ENCODE peak calls at places on chromosome 7, in four cellular contexts. One of them, this sample, is unnamed.

GRCh38 chr7:73701357-73701995 is 18.0 kb downstream of the STX1A start:
- DNase-seq in NCI-H1048: no peak
- DNase-seq in CD8-positive, alpha-beta T cell: no peak
- DNase-seq in pons: no peak
- DNase-seq in this sample: no peak

GRCh38 chr7:87058739-87059524 is 522 bp downstream of the ELAPOR2 start:
- DNase-seq in NCI-H1048: no peak
- DNase-seq in CD8-positive, alpha-beta T cell: no peak
- DNase-seq in pons: peak; percentile 45
- DNase-seq in this sample: no peak

GRCh38 chr7:157683251-157684156 is 346.7 kb downstream of the DNAJB6 start:
- DNase-seq in NCI-H1048: no peak
- DNase-seq in CD8-positive, alpha-beta T cell: no peak
- DNase-seq in pons: no peak
- DNase-seq in this sample: no peak

GRCh38 chr7:107833619-107834230 is 30.7 kb upstream of the SLC26A3 start:
- DNase-seq in NCI-H1048: no peak
- DNase-seq in CD8-positive, alpha-beta T cell: no peak
- DNase-seq in pons: no peak
- DNase-seq in this sample: no peak

GRCh38 chr7:41873781-41874180 is 170.9 kb upstream of the INHBA start:
- DNase-seq in NCI-H1048: no peak
- DNase-seq in CD8-positive, alpha-beta T cell: no peak
- DNase-seq in pons: no peak
- DNase-seq in this sample: no peak

GRCh38 chr7:11847336-11847735 is 15.3 kb upstream of the THSD7A start:
- DNase-seq in NCI-H1048: no peak
- DNase-seq in CD8-positive, alpha-beta T cell: no peak
- DNase-seq in pons: no peak
- DNase-seq in this sample: no peak

GRCh38 chr7:48244902-48245301 is 73.6 kb downstream of the ABCA13 start:
- DNase-seq in NCI-H1048: no peak
- DNase-seq in CD8-positive, alpha-beta T cell: no peak
- DNase-seq in pons: peak; percentile 78
- DNase-seq in this sample: no peak

GRCh38 chr7:148303295-148304013 is 287.1 kb upstream of the C7orf33 start:
- DNase-seq in NCI-H1048: no peak
- DNase-seq in CD8-positive, alpha-beta T cell: no peak
- DNase-seq in pons: peak; percentile 53
- DNase-seq in this sample: no peak

GRCh38 chr7:28408105-28408973 is 4.0 kb upstream of the CREB5 start:
- DNase-seq in NCI-H1048: no peak
- DNase-seq in CD8-positive, alpha-beta T cell: no peak
- DNase-seq in pons: no peak
- DNase-seq in this sample: no peak

GRCh38 chr7:100895956-100896742 is 461 bp upstream of the ACHE start:
- DNase-seq in NCI-H1048: no peak
- DNase-seq in CD8-positive, alpha-beta T cell: peak; percentile 61
- DNase-seq in pons: no peak
- DNase-seq in this sample: no peak

GRCh38 chr7:84422790-84423189 is 228.2 kb upstream of the SEMA3A start:
- DNase-seq in NCI-H1048: no peak
- DNase-seq in CD8-positive, alpha-beta T cell: no peak
- DNase-seq in pons: no peak
- DNase-seq in this sample: no peak

GRCh38 chr7:129434846-129435318 is 650 bp downstream of the STRIP2 start:
- DNase-seq in NCI-H1048: no peak
- DNase-seq in CD8-positive, alpha-beta T cell: no peak
- DNase-seq in pons: no peak
- DNase-seq in this sample: no peak

GRCh38 chr7:129665013-129665401 is 53.5 kb downstream of the NRF1 start:
- DNase-seq in NCI-H1048: no peak
- DNase-seq in CD8-positive, alpha-beta T cell: no peak
- DNase-seq in pons: no peak
- DNase-seq in this sample: no peak

GRCh38 chr7:134836447-134836846 is 57.0 kb downstream of the CALD1 start:
- DNase-seq in NCI-H1048: no peak
- DNase-seq in CD8-positive, alpha-beta T cell: no peak
- DNase-seq in pons: no peak
- DNase-seq in this sample: no peak

GRCh38 chr7:46059308-46060020 is 138.4 kb upstream of the IGFBP3 start:
- DNase-seq in NCI-H1048: no peak
- DNase-seq in CD8-positive, alpha-beta T cell: no peak
- DNase-seq in pons: no peak
- DNase-seq in this sample: no peak

GRCh38 chr7:137342751-137343482 is 616 bp downstream of the PTN start:
- DNase-seq in NCI-H1048: no peak
- DNase-seq in CD8-positive, alpha-beta T cell: no peak
- DNase-seq in pons: peak; percentile 55
- DNase-seq in this sample: no peak

GRCh38 chr7:73647725-73648592 is 19.7 kb upstream of the VPS37D start:
- DNase-seq in NCI-H1048: no peak
- DNase-seq in CD8-positive, alpha-beta T cell: no peak
- DNase-seq in pons: no peak
- DNase-seq in this sample: no peak

GRCh38 chr7:4641091-4641666 is 40.9 kb upstream of the FOXK1 start:
- DNase-seq in NCI-H1048: no peak
- DNase-seq in CD8-positive, alpha-beta T cell: no peak
- DNase-seq in pons: no peak
- DNase-seq in this sample: no peak

GRCh38 chr7:120052884-120053382 is 220.0 kb upstream of the KCND2 start:
- DNase-seq in NCI-H1048: no peak
- DNase-seq in CD8-positive, alpha-beta T cell: no peak
- DNase-seq in pons: no peak
- DNase-seq in this sample: no peak

GRCh38 chr7:133386204-133386603 is 133.3 kb downstream of the EXOC4 start:
- DNase-seq in NCI-H1048: no peak
- DNase-seq in CD8-positive, alpha-beta T cell: no peak
- DNase-seq in pons: no peak
- DNase-seq in this sample: no peak

GRCh38 chr7:81484266-81484665 is 285.6 kb downstream of the HGF start:
- DNase-seq in NCI-H1048: no peak
- DNase-seq in CD8-positive, alpha-beta T cell: no peak
- DNase-seq in pons: peak; percentile 58
- DNase-seq in this sample: no peak